ENCODE peak calls at places on chromosomes 1 and 21, in four cellular contexts. One of them, this sample, is unnamed. For H3K4me1 and H3K9me3, the result is how much of the 10 kb centered on the place peaks cover.

GRCh38 chr1:228778466-228778865 is 43.2 kb downstream of the RHOU start:
- DNase-seq in H9: no peak
- DNase-seq in body of pancreas: no peak
- DNase-seq in CD8-positive, alpha-beta memory T cell: no peak
- DNase-seq in this sample: no peak

GRCh38 chr1:26069941-26070807 is 2.7 kb upstream of the TRIM63 start:
- DNase-seq in body of pancreas: no peak
- DNase-seq in H9: no peak
- DNase-seq in CD8-positive, alpha-beta memory T cell: no peak
- DNase-seq in this sample: no peak

GRCh38 chr1:75136921-75137641 is 2.9 kb downstream of the LHX8 start:
- DNase-seq in body of pancreas: no peak
- DNase-seq in CD8-positive, alpha-beta memory T cell: no peak
- DNase-seq in H9: no peak
- DNase-seq in this sample: no peak

GRCh38 chr1:85655315-85655714 is 52.9 kb downstream of the ZNHIT6 start:
- DNase-seq in CD8-positive, alpha-beta memory T cell: no peak
- DNase-seq in H9: no peak
- DNase-seq in body of pancreas: no peak
- DNase-seq in this sample: no peak

GRCh38 chr21:16821588-16821987 is 691.3 kb upstream of the CXADR start:
- DNase-seq in CD8-positive, alpha-beta memory T cell: no peak
- DNase-seq in body of pancreas: no peak
- DNase-seq in H9: no peak
- DNase-seq in this sample: no peak

GRCh38 chr1:24101796-24102580 is 9.9 kb downstream of the MYOM3 start:
- DNase-seq in CD8-positive, alpha-beta memory T cell: no peak
- DNase-seq in body of pancreas: no peak
- DNase-seq in H9: no peak
- DNase-seq in this sample: no peak

GRCh38 chr1:221089273-221089672 is 210.0 kb downstream of the HLX start:
- DNase-seq in CD8-positive, alpha-beta memory T cell: no peak
- DNase-seq in H9: no peak
- DNase-seq in body of pancreas: no peak
- DNase-seq in this sample: no peak

GRCh38 chr1:90963651-90964050 is 58.2 kb downstream of the ZNF644 start:
- DNase-seq in H9: no peak
- DNase-seq in body of pancreas: no peak
- DNase-seq in CD8-positive, alpha-beta memory T cell: no peak
- DNase-seq in this sample: no peak

GRCh38 chr21:44043613-44044012 is 31.5 kb downstream of the TRAPPC10 start:
- DNase-seq in H9: no peak
- DNase-seq in CD8-positive, alpha-beta memory T cell: no peak
- DNase-seq in body of pancreas: no peak
- DNase-seq in this sample: no peak

GRCh38 chr1:176789571-176790090 is 326.7 kb downstream of the PAPPA2 start:
- DNase-seq in H9: no peak
- DNase-seq in body of pancreas: no peak
- DNase-seq in CD8-positive, alpha-beta memory T cell: no peak
- DNase-seq in this sample: no peak

GRCh38 chr1:78095618-78096416 is 50.1 kb downstream of the GIPC2 start:
- DNase-seq in H9: no peak
- DNase-seq in CD8-positive, alpha-beta memory T cell: no peak
- DNase-seq in body of pancreas: no peak
- DNase-seq in this sample: no peak

GRCh38 chr1:10890391-10891073 is 94.1 kb upstream of the CASZ1 start:
- DNase-seq in H9: no peak
- DNase-seq in body of pancreas: no peak
- DNase-seq in CD8-positive, alpha-beta memory T cell: no peak
- DNase-seq in this sample: no peak

GRCh38 chr1:239906394-239906793 is 185.3 kb upstream of the FMN2 start:
- DNase-seq in CD8-positive, alpha-beta memory T cell: no peak
- DNase-seq in body of pancreas: no peak
- DNase-seq in H9: no peak
- DNase-seq in this sample: no peak

GRCh38 chr1:167502192-167502551 is 16.2 kb downstream of the CD247 start:
- DNase-seq in body of pancreas: no peak
- DNase-seq in CD8-positive, alpha-beta memory T cell: no peak
- DNase-seq in H9: no peak
- DNase-seq in this sample: no peak
- H3K4me1 ChIP-seq in body of pancreas: under half
- H3K4me1 ChIP-seq in CD8-positive, alpha-beta memory T cell: half or more
- H3K4me1 ChIP-seq in H9: under half
- H3K4me1 ChIP-seq in this sample: under half

GRCh38 chr1:218407630-218408029 is 62.5 kb downstream of the TGFB2 start:
- DNase-seq in body of pancreas: no peak
- DNase-seq in CD8-positive, alpha-beta memory T cell: no peak
- DNase-seq in H9: no peak
- DNase-seq in this sample: no peak

GRCh38 chr1:218401896-218402770 is 57.0 kb downstream of the TGFB2 start:
- DNase-seq in CD8-positive, alpha-beta memory T cell: no peak
- DNase-seq in H9: peak
- DNase-seq in body of pancreas: no peak
- DNase-seq in this sample: peak

GRCh38 chr1:218402771-218403110 is 57.6 kb downstream of the TGFB2 start:
- DNase-seq in body of pancreas: no peak
- DNase-seq in CD8-positive, alpha-beta memory T cell: no peak
- DNase-seq in H9: no peak
- DNase-seq in this sample: no peak

GRCh38 chr1:218400624-218401023 is 55.5 kb downstream of the TGFB2 start:
- DNase-seq in CD8-positive, alpha-beta memory T cell: no peak
- DNase-seq in body of pancreas: no peak
- DNase-seq in H9: no peak
- DNase-seq in this sample: no peak

GRCh38 chr1:218403300-218403699 is 58.2 kb downstream of the TGFB2 start:
- DNase-seq in H9: no peak
- DNase-seq in CD8-positive, alpha-beta memory T cell: no peak
- DNase-seq in body of pancreas: no peak
- DNase-seq in this sample: no peak
- H3K9me3 ChIP-seq in H9: under half
- H3K9me3 ChIP-seq in CD8-positive, alpha-beta memory T cell: under half
- H3K9me3 ChIP-seq in body of pancreas: under half
- H3K9me3 ChIP-seq in this sample: under half

DNA sequence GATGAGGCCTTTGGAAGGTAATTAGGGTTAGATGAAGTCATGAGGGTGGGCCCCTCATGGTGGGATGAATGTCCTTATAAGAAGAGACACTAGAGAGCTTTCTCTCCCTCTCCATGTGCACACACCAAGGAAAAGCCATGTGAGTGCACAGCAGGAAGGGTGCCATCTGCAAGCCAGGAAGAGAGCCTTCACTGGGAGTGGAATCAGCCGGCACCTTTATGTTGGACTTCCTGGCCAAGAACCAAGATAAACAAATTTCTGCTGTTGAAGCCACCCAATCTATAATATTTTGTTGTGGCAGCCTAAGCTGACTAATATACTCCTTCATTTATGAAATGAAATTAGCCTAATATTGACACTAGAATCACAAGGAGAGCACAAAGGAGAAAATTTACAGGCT is 38.2 kb upstream of the PKP1 start:
- DNase-seq in body of pancreas: no peak
- DNase-seq in H9: no peak
- DNase-seq in CD8-positive, alpha-beta memory T cell: no peak
- DNase-seq in this sample: no peak
- H3K4me1 ChIP-seq in body of pancreas: under half
- H3K4me1 ChIP-seq in H9: under half
- H3K4me1 ChIP-seq in CD8-positive, alpha-beta memory T cell: under half
- H3K4me1 ChIP-seq in this sample: under half

DNA sequence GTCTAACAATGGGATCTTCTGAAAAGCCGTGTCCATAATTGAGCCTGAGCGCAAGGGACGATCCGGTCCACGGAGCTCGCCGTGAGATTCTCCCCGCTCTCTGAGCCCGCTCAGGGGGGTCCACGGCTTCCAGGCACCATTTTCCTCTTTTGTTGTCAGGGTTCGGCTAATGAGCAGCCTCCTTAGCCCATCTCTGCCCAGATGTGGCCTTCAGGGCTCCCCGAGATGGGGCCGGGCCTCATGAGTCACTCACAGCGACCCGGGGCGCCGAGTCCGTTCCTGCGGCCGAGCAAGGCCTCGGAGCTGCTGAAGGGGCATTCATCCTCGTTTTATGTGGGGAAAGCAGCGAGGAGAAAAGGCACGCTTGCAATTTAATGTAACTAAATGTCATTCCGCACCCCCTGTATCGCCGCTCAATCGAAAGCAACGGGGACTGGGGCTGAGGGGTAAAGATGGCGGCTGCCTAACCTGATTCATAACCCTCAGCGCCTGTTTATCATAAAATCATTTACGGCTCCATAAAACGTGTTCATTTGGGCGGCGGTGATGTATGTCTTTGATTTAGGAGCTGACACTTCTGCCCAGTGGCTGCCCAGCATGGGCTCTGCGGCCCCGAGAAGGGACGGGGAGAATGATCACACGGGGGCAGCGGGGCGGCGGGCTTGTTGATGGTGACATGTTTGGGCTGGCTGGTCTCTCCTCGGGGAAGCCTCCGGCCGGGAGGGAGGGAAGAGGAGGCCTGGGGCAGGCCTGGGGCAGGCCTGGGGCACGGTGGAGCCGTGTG is 232.6 kb upstream of the C1orf174 start:
- DNase-seq in H9: no peak
- DNase-seq in CD8-positive, alpha-beta memory T cell: no peak
- DNase-seq in body of pancreas: no peak
- DNase-seq in this sample: no peak
- H3K9me3 ChIP-seq in H9: under half
- H3K9me3 ChIP-seq in CD8-positive, alpha-beta memory T cell: under half
- H3K9me3 ChIP-seq in body of pancreas: under half
- H3K9me3 ChIP-seq in this sample: under half

GRCh38 chr1:203304919-203305808 is at the start of gene BTG2:
- DNase-seq in body of pancreas: peak
- DNase-seq in CD8-positive, alpha-beta memory T cell: peak
- DNase-seq in H9: peak
- DNase-seq in this sample: peak
- H3K4me1 ChIP-seq in body of pancreas: half or more
- H3K4me1 ChIP-seq in CD8-positive, alpha-beta memory T cell: under half
- H3K4me1 ChIP-seq in H9: under half
- H3K4me1 ChIP-seq in this sample: under half

GRCh38 chr1:247919952-247920351 is at the start of gene OR2T8:
- DNase-seq in H9: no peak
- DNase-seq in body of pancreas: no peak
- DNase-seq in CD8-positive, alpha-beta memory T cell: no peak
- DNase-seq in this sample: no peak

GRCh38 chr1:247913786-247914185 is 6.3 kb upstream of the OR2T8 start:
- DNase-seq in body of pancreas: no peak
- DNase-seq in H9: no peak
- DNase-seq in CD8-positive, alpha-beta memory T cell: no peak
- DNase-seq in this sample: no peak

DNA sequence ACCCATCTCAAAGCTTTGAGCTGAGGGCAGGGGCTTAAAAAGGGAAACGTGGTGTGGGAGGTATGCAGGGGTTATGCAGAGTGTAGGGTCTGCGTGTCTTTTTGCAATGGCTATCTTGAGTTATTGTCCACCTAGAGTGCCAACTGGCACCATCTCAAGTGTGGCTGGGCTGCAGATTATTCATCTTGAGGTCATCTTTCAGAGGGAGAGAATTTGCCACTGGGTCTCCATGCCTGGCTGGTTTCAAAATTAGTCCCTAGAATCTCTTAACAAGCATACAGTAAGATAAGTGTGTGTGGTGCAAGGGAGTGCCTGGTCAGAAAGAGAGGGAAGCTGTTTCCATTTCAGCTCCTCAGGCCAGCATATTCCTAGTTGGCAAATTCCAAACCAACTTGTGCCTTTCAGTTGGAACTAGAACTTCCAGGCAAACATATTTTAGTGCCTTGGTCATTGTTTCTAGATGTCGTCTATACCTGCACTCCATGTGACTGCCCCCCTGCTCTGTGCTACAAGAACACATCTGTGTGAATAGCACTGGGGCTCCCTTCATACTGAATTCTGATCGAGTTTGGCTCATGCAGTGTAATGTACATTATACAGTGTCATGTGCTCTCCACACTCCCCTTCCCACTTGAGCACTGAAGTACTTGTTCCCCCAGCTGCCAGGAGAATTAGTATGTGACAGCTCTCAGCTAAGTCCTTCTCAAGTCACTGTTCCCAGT is 5.0 kb upstream of the OR2T8 start:
- DNase-seq in body of pancreas: no peak
- DNase-seq in CD8-positive, alpha-beta memory T cell: no peak
- DNase-seq in H9: no peak
- DNase-seq in this sample: no peak
- H3K9me3 ChIP-seq in body of pancreas: under half
- H3K9me3 ChIP-seq in CD8-positive, alpha-beta memory T cell: under half
- H3K9me3 ChIP-seq in H9: under half
- H3K9me3 ChIP-seq in this sample: under half